ENCODE peak calls at places on chromosomes 5 and 9, in five cellular contexts. One of them, this sample, is unnamed.

GRCh38 chr5:67375606-67376005 is 179.0 kb upstream of the CD180 start:
- DNase-seq in fibroblast of villous mesenchyme: no peak
- DNase-seq in pons: no peak
- DNase-seq in Calu3: peak
- DNase-seq in GM03348: no peak
- DNase-seq in this sample: no peak

GRCh38 chr9:72362118-72362531 is 2.9 kb downstream of the ZFAND5 start:
- DNase-seq in pons: no peak
- DNase-seq in fibroblast of villous mesenchyme: peak
- DNase-seq in Calu3: no peak
- DNase-seq in GM03348: peak
- DNase-seq in this sample: no peak

GRCh38 chr5:37090123-37090726 is 159.0 kb downstream of the CPLANE1 start:
- DNase-seq in Calu3: no peak
- DNase-seq in fibroblast of villous mesenchyme: no peak
- DNase-seq in pons: no peak
- DNase-seq in GM03348: no peak
- DNase-seq in this sample: no peak

GRCh38 chr9:110808599-110808980 is 140.0 kb downstream of the MUSK start:
- DNase-seq in pons: no peak
- DNase-seq in fibroblast of villous mesenchyme: no peak
- DNase-seq in GM03348: no peak
- DNase-seq in Calu3: no peak
- DNase-seq in this sample: no peak

GRCh38 chr9:22046243-22046642 is 37.1 kb upstream of the CDKN2B start:
- DNase-seq in Calu3: no peak
- DNase-seq in GM03348: no peak
- DNase-seq in fibroblast of villous mesenchyme: no peak
- DNase-seq in pons: no peak
- DNase-seq in this sample: no peak

GRCh38 chr5:133531178-133531577 is 81.2 kb downstream of the FSTL4 start:
- DNase-seq in pons: no peak
- DNase-seq in GM03348: no peak
- DNase-seq in Calu3: no peak
- DNase-seq in fibroblast of villous mesenchyme: no peak
- DNase-seq in this sample: no peak

GRCh38 chr5:133746834-133747233 is 134.5 kb upstream of the FSTL4 start:
- DNase-seq in pons: no peak
- DNase-seq in fibroblast of villous mesenchyme: no peak
- DNase-seq in Calu3: peak
- DNase-seq in GM03348: no peak
- DNase-seq in this sample: no peak

GRCh38 chr9:135616621-135617537 is 22.5 kb downstream of the GLT6D1 start:
- DNase-seq in GM03348: no peak
- DNase-seq in Calu3: no peak
- DNase-seq in fibroblast of villous mesenchyme: no peak
- DNase-seq in pons: no peak
- DNase-seq in this sample: no peak

GRCh38 chr9:131012023-131012334 is 3.0 kb downstream of the LAMC3 start:
- DNase-seq in pons: no peak
- DNase-seq in Calu3: no peak
- DNase-seq in fibroblast of villous mesenchyme: no peak
- DNase-seq in GM03348: no peak
- DNase-seq in this sample: no peak

GRCh38 chr9:34648673-34649072 is 2.2 kb downstream of the GALT start:
- DNase-seq in fibroblast of villous mesenchyme: no peak
- DNase-seq in GM03348: no peak
- DNase-seq in Calu3: no peak
- DNase-seq in pons: no peak
- DNase-seq in this sample: no peak

GRCh38 chr5:15702102-15702501 is 202.1 kb downstream of the FBXL7 start:
- DNase-seq in GM03348: no peak
- DNase-seq in fibroblast of villous mesenchyme: peak
- DNase-seq in Calu3: no peak
- DNase-seq in pons: no peak
- DNase-seq in this sample: no peak

GRCh38 chr5:122788371-122788770 is 13.5 kb downstream of the SNX2 start:
- DNase-seq in fibroblast of villous mesenchyme: no peak
- DNase-seq in GM03348: no peak
- DNase-seq in Calu3: no peak
- DNase-seq in pons: no peak
- DNase-seq in this sample: no peak

GRCh38 chr9:98808411-98808815 is 943 bp downstream of the GALNT12 start:
- DNase-seq in fibroblast of villous mesenchyme: peak
- DNase-seq in Calu3: peak
- DNase-seq in pons: no peak
- DNase-seq in GM03348: no peak
- DNase-seq in this sample: no peak

GRCh38 chr5:145687943-145688342 is 147.2 kb downstream of the PRELID2 start:
- DNase-seq in GM03348: no peak
- DNase-seq in pons: no peak
- DNase-seq in fibroblast of villous mesenchyme: no peak
- DNase-seq in Calu3: no peak
- DNase-seq in this sample: no peak

GRCh38 chr5:108743344-108743743 is 4.4 kb upstream of the FER start:
- DNase-seq in pons: no peak
- DNase-seq in GM03348: peak
- DNase-seq in Calu3: no peak
- DNase-seq in fibroblast of villous mesenchyme: no peak
- DNase-seq in this sample: no peak

GRCh38 chr9:16265671-16266070 is 604.8 kb downstream of the BNC2 start:
- DNase-seq in Calu3: no peak
- DNase-seq in pons: no peak
- DNase-seq in GM03348: no peak
- DNase-seq in fibroblast of villous mesenchyme: no peak
- DNase-seq in this sample: no peak

GRCh38 chr5:159913481-159913880 is 2.8 kb upstream of the ADRA1B start:
- DNase-seq in Calu3: no peak
- DNase-seq in fibroblast of villous mesenchyme: peak
- DNase-seq in GM03348: no peak
- DNase-seq in pons: no peak
- DNase-seq in this sample: no peak

GRCh38 chr5:54445691-54446090 is 9.8 kb upstream of the HSPB3 start:
- DNase-seq in GM03348: no peak
- DNase-seq in fibroblast of villous mesenchyme: no peak
- DNase-seq in pons: no peak
- DNase-seq in Calu3: no peak
- DNase-seq in this sample: no peak

GRCh38 chr5:180494510-180495181 is 467 bp downstream of the CNOT6 start:
- DNase-seq in pons: peak
- DNase-seq in fibroblast of villous mesenchyme: peak
- DNase-seq in Calu3: peak
- DNase-seq in GM03348: peak
- DNase-seq in this sample: no peak

GRCh38 chr5:56987171-56987570 is 35.2 kb upstream of the MIER3 start:
- DNase-seq in Calu3: no peak
- DNase-seq in GM03348: no peak
- DNase-seq in fibroblast of villous mesenchyme: no peak
- DNase-seq in pons: no peak
- DNase-seq in this sample: no peak

GRCh38 chr5:66829826-66830225 is 233.6 kb downstream of the MAST4 start:
- DNase-seq in Calu3: no peak
- DNase-seq in GM03348: peak
- DNase-seq in pons: peak
- DNase-seq in fibroblast of villous mesenchyme: peak
- DNase-seq in this sample: no peak

GRCh38 chr9:18861599-18862546 is 171.1 kb downstream of the SAXO1 start:
- DNase-seq in GM03348: peak
- DNase-seq in pons: peak
- DNase-seq in fibroblast of villous mesenchyme: peak
- DNase-seq in Calu3: no peak
- DNase-seq in this sample: no peak

GRCh38 chr9:133916159-133916541 is 76.0 kb downstream of the VAV2 start:
- DNase-seq in pons: peak
- DNase-seq in fibroblast of villous mesenchyme: no peak
- DNase-seq in Calu3: no peak
- DNase-seq in GM03348: no peak
- DNase-seq in this sample: no peak

GRCh38 chr9:128683340-128684064 is 5.5 kb upstream of the SET start:
- DNase-seq in fibroblast of villous mesenchyme: peak
- DNase-seq in pons: peak
- DNase-seq in Calu3: peak
- DNase-seq in GM03348: peak
- DNase-seq in this sample: no peak